ENCODE peak calls at places on chromosomes 11 and 22, in six cellular contexts. One of them, this sample, is unnamed.
A peak's percentile ranks its signal among the peaks of the same experiment; 100 is the strongest.

GRCh38 chr11:109085708-109086373 is 336.1 kb upstream of the C11orf87 start:
- DNase-seq in HCT116: no peak
- DNase-seq in GM12865: no peak
- DNase-seq in stimulated activated CD4-positive, alpha-beta T cell treated with anti-CD3 and anti-CD28 coated beads, TNF-alpha, amount 100 ng/mL, for 4 hours: no peak
- DNase-seq in fibroblast of mammary gland: peak; percentile 82
- DNase-seq in stimulated activated CD8-positive, alpha-beta memory T cell treated with anti-CD3 and anti-CD28 coated beads, Interleukin-2, amount 100 ng/mL, for 1 hour: no peak
- DNase-seq in this sample: no peak

GRCh38 chr11:28343304-28344233 is 235.4 kb downstream of the METTL15 start:
- DNase-seq in fibroblast of mammary gland: peak; percentile 86
- DNase-seq in GM12865: no peak
- DNase-seq in stimulated activated CD4-positive, alpha-beta T cell treated with anti-CD3 and anti-CD28 coated beads, TNF-alpha, amount 100 ng/mL, for 4 hours: no peak
- DNase-seq in stimulated activated CD8-positive, alpha-beta memory T cell treated with anti-CD3 and anti-CD28 coated beads, Interleukin-2, amount 100 ng/mL, for 1 hour: no peak
- DNase-seq in HCT116: peak; percentile 45
- DNase-seq in this sample: no peak

GRCh38 chr11:119323532-119324033 is 6.7 kb upstream of the MCAM start:
- DNase-seq in GM12865: peak; percentile 79
- DNase-seq in HCT116: peak; percentile 51
- DNase-seq in stimulated activated CD8-positive, alpha-beta memory T cell treated with anti-CD3 and anti-CD28 coated beads, Interleukin-2, amount 100 ng/mL, for 1 hour: peak; percentile 58
- DNase-seq in fibroblast of mammary gland: peak; percentile 70
- DNase-seq in stimulated activated CD4-positive, alpha-beta T cell treated with anti-CD3 and anti-CD28 coated beads, TNF-alpha, amount 100 ng/mL, for 4 hours: peak; percentile 65
- DNase-seq in this sample: peak; percentile 73

GRCh38 chr11:330694-331314 is 10.1 kb upstream of the IFITM3 start:
- DNase-seq in HCT116: no peak
- DNase-seq in GM12865: peak; percentile 78
- DNase-seq in stimulated activated CD4-positive, alpha-beta T cell treated with anti-CD3 and anti-CD28 coated beads, TNF-alpha, amount 100 ng/mL, for 4 hours: no peak
- DNase-seq in stimulated activated CD8-positive, alpha-beta memory T cell treated with anti-CD3 and anti-CD28 coated beads, Interleukin-2, amount 100 ng/mL, for 1 hour: no peak
- DNase-seq in fibroblast of mammary gland: no peak
- DNase-seq in this sample: no peak

GRCh38 chr11:77127969-77128691 is at the start of gene MYO7A:
- DNase-seq in fibroblast of mammary gland: no peak
- DNase-seq in stimulated activated CD8-positive, alpha-beta memory T cell treated with anti-CD3 and anti-CD28 coated beads, Interleukin-2, amount 100 ng/mL, for 1 hour: no peak
- DNase-seq in GM12865: no peak
- DNase-seq in HCT116: no peak
- DNase-seq in stimulated activated CD4-positive, alpha-beta T cell treated with anti-CD3 and anti-CD28 coated beads, TNF-alpha, amount 100 ng/mL, for 4 hours: no peak
- DNase-seq in this sample: no peak

GRCh38 chr22:28142361-28142801 is 223.3 kb upstream of the PITPNB start:
- DNase-seq in GM12865: no peak
- DNase-seq in HCT116: no peak
- DNase-seq in stimulated activated CD8-positive, alpha-beta memory T cell treated with anti-CD3 and anti-CD28 coated beads, Interleukin-2, amount 100 ng/mL, for 1 hour: no peak
- DNase-seq in stimulated activated CD4-positive, alpha-beta T cell treated with anti-CD3 and anti-CD28 coated beads, TNF-alpha, amount 100 ng/mL, for 4 hours: no peak
- DNase-seq in fibroblast of mammary gland: peak; percentile 92
- DNase-seq in this sample: no peak

GRCh38 chr11:63944987-63945386 is 6.2 kb downstream of the NAA40 start:
- DNase-seq in stimulated activated CD8-positive, alpha-beta memory T cell treated with anti-CD3 and anti-CD28 coated beads, Interleukin-2, amount 100 ng/mL, for 1 hour: no peak
- DNase-seq in fibroblast of mammary gland: peak; percentile 43
- DNase-seq in stimulated activated CD4-positive, alpha-beta T cell treated with anti-CD3 and anti-CD28 coated beads, TNF-alpha, amount 100 ng/mL, for 4 hours: no peak
- DNase-seq in GM12865: no peak
- DNase-seq in HCT116: no peak
- DNase-seq in this sample: no peak

GRCh38 chr22:29784451-29785361 is 17.5 kb downstream of the UQCR10 start:
- DNase-seq in HCT116: no peak
- DNase-seq in stimulated activated CD4-positive, alpha-beta T cell treated with anti-CD3 and anti-CD28 coated beads, TNF-alpha, amount 100 ng/mL, for 4 hours: no peak
- DNase-seq in GM12865: no peak
- DNase-seq in stimulated activated CD8-positive, alpha-beta memory T cell treated with anti-CD3 and anti-CD28 coated beads, Interleukin-2, amount 100 ng/mL, for 1 hour: no peak
- DNase-seq in fibroblast of mammary gland: no peak
- DNase-seq in this sample: no peak

GRCh38 chr11:34652191-34652958 is 31.5 kb downstream of the EHF start:
- DNase-seq in stimulated activated CD8-positive, alpha-beta memory T cell treated with anti-CD3 and anti-CD28 coated beads, Interleukin-2, amount 100 ng/mL, for 1 hour: no peak
- DNase-seq in fibroblast of mammary gland: no peak
- DNase-seq in HCT116: no peak
- DNase-seq in GM12865: peak; percentile 39
- DNase-seq in stimulated activated CD4-positive, alpha-beta T cell treated with anti-CD3 and anti-CD28 coated beads, TNF-alpha, amount 100 ng/mL, for 4 hours: no peak
- DNase-seq in this sample: no peak

GRCh38 chr22:48570912-48571311 is 1256.8 kb downstream of the BRD1 start:
- DNase-seq in HCT116: no peak
- DNase-seq in stimulated activated CD8-positive, alpha-beta memory T cell treated with anti-CD3 and anti-CD28 coated beads, Interleukin-2, amount 100 ng/mL, for 1 hour: no peak
- DNase-seq in stimulated activated CD4-positive, alpha-beta T cell treated with anti-CD3 and anti-CD28 coated beads, TNF-alpha, amount 100 ng/mL, for 4 hours: no peak
- DNase-seq in fibroblast of mammary gland: no peak
- DNase-seq in GM12865: no peak
- DNase-seq in this sample: no peak

GRCh38 chr11:85845052-85845631 is 10.0 kb upstream of the CCDC83 start:
- DNase-seq in stimulated activated CD4-positive, alpha-beta T cell treated with anti-CD3 and anti-CD28 coated beads, TNF-alpha, amount 100 ng/mL, for 4 hours: no peak
- DNase-seq in stimulated activated CD8-positive, alpha-beta memory T cell treated with anti-CD3 and anti-CD28 coated beads, Interleukin-2, amount 100 ng/mL, for 1 hour: no peak
- DNase-seq in fibroblast of mammary gland: peak; percentile 51
- DNase-seq in GM12865: no peak
- DNase-seq in HCT116: no peak
- DNase-seq in this sample: no peak

GRCh38 chr11:107696140-107696539 is 15.7 kb downstream of the SLN start:
- DNase-seq in fibroblast of mammary gland: peak; percentile 95
- DNase-seq in GM12865: no peak
- DNase-seq in HCT116: peak; percentile 77
- DNase-seq in stimulated activated CD8-positive, alpha-beta memory T cell treated with anti-CD3 and anti-CD28 coated beads, Interleukin-2, amount 100 ng/mL, for 1 hour: no peak
- DNase-seq in stimulated activated CD4-positive, alpha-beta T cell treated with anti-CD3 and anti-CD28 coated beads, TNF-alpha, amount 100 ng/mL, for 4 hours: no peak
- DNase-seq in this sample: no peak

GRCh38 chr11:73158356-73159051 is 16.4 kb upstream of the FCHSD2 start:
- DNase-seq in stimulated activated CD4-positive, alpha-beta T cell treated with anti-CD3 and anti-CD28 coated beads, TNF-alpha, amount 100 ng/mL, for 4 hours: no peak
- DNase-seq in GM12865: no peak
- DNase-seq in stimulated activated CD8-positive, alpha-beta memory T cell treated with anti-CD3 and anti-CD28 coated beads, Interleukin-2, amount 100 ng/mL, for 1 hour: no peak
- DNase-seq in HCT116: no peak
- DNase-seq in fibroblast of mammary gland: no peak
- DNase-seq in this sample: no peak

GRCh38 chr11:96424693-96425092 is 34.9 kb downstream of the JRKL start:
- DNase-seq in fibroblast of mammary gland: peak; percentile 71
- DNase-seq in GM12865: no peak
- DNase-seq in stimulated activated CD8-positive, alpha-beta memory T cell treated with anti-CD3 and anti-CD28 coated beads, Interleukin-2, amount 100 ng/mL, for 1 hour: no peak
- DNase-seq in HCT116: no peak
- DNase-seq in stimulated activated CD4-positive, alpha-beta T cell treated with anti-CD3 and anti-CD28 coated beads, TNF-alpha, amount 100 ng/mL, for 4 hours: no peak
- DNase-seq in this sample: no peak

GRCh38 chr11:114019046-114019445 is 40.5 kb upstream of the ZBTB16 start:
- DNase-seq in HCT116: no peak
- DNase-seq in fibroblast of mammary gland: no peak
- DNase-seq in stimulated activated CD8-positive, alpha-beta memory T cell treated with anti-CD3 and anti-CD28 coated beads, Interleukin-2, amount 100 ng/mL, for 1 hour: no peak
- DNase-seq in GM12865: no peak
- DNase-seq in stimulated activated CD4-positive, alpha-beta T cell treated with anti-CD3 and anti-CD28 coated beads, TNF-alpha, amount 100 ng/mL, for 4 hours: no peak
- DNase-seq in this sample: no peak

GRCh38 chr11:85697747-85698146 is 11.8 kb upstream of the CCDC89 start:
- DNase-seq in fibroblast of mammary gland: no peak
- DNase-seq in stimulated activated CD8-positive, alpha-beta memory T cell treated with anti-CD3 and anti-CD28 coated beads, Interleukin-2, amount 100 ng/mL, for 1 hour: no peak
- DNase-seq in stimulated activated CD4-positive, alpha-beta T cell treated with anti-CD3 and anti-CD28 coated beads, TNF-alpha, amount 100 ng/mL, for 4 hours: no peak
- DNase-seq in GM12865: no peak
- DNase-seq in HCT116: no peak
- DNase-seq in this sample: no peak

GRCh38 chr11:35045219-35045819 is 93.7 kb upstream of the CD44 start:
- DNase-seq in GM12865: peak; percentile 66
- DNase-seq in stimulated activated CD4-positive, alpha-beta T cell treated with anti-CD3 and anti-CD28 coated beads, TNF-alpha, amount 100 ng/mL, for 4 hours: peak; percentile 57
- DNase-seq in fibroblast of mammary gland: no peak
- DNase-seq in HCT116: no peak
- DNase-seq in stimulated activated CD8-positive, alpha-beta memory T cell treated with anti-CD3 and anti-CD28 coated beads, Interleukin-2, amount 100 ng/mL, for 1 hour: peak; percentile 40
- DNase-seq in this sample: peak; percentile 49

GRCh38 chr11:15194671-15195415 is 80.1 kb downstream of the INSC start:
- DNase-seq in stimulated activated CD4-positive, alpha-beta T cell treated with anti-CD3 and anti-CD28 coated beads, TNF-alpha, amount 100 ng/mL, for 4 hours: no peak
- DNase-seq in stimulated activated CD8-positive, alpha-beta memory T cell treated with anti-CD3 and anti-CD28 coated beads, Interleukin-2, amount 100 ng/mL, for 1 hour: no peak
- DNase-seq in HCT116: no peak
- DNase-seq in GM12865: no peak
- DNase-seq in fibroblast of mammary gland: peak; percentile 51
- DNase-seq in this sample: no peak

GRCh38 chr11:105489431-105489830 is 120.4 kb upstream of the GRIA4 start:
- DNase-seq in stimulated activated CD4-positive, alpha-beta T cell treated with anti-CD3 and anti-CD28 coated beads, TNF-alpha, amount 100 ng/mL, for 4 hours: no peak
- DNase-seq in GM12865: no peak
- DNase-seq in stimulated activated CD8-positive, alpha-beta memory T cell treated with anti-CD3 and anti-CD28 coated beads, Interleukin-2, amount 100 ng/mL, for 1 hour: no peak
- DNase-seq in fibroblast of mammary gland: no peak
- DNase-seq in HCT116: no peak
- DNase-seq in this sample: no peak

GRCh38 chr22:34278121-34278520 is 357.8 kb upstream of the LARGE1 start:
- DNase-seq in stimulated activated CD8-positive, alpha-beta memory T cell treated with anti-CD3 and anti-CD28 coated beads, Interleukin-2, amount 100 ng/mL, for 1 hour: no peak
- DNase-seq in fibroblast of mammary gland: no peak
- DNase-seq in HCT116: no peak
- DNase-seq in stimulated activated CD4-positive, alpha-beta T cell treated with anti-CD3 and anti-CD28 coated beads, TNF-alpha, amount 100 ng/mL, for 4 hours: no peak
- DNase-seq in GM12865: no peak
- DNase-seq in this sample: no peak

GRCh38 chr22:46379301-46379930 is 43.9 kb downstream of the TRMU start:
- DNase-seq in HCT116: no peak
- DNase-seq in stimulated activated CD8-positive, alpha-beta memory T cell treated with anti-CD3 and anti-CD28 coated beads, Interleukin-2, amount 100 ng/mL, for 1 hour: no peak
- DNase-seq in stimulated activated CD4-positive, alpha-beta T cell treated with anti-CD3 and anti-CD28 coated beads, TNF-alpha, amount 100 ng/mL, for 4 hours: no peak
- DNase-seq in fibroblast of mammary gland: no peak
- DNase-seq in GM12865: no peak
- DNase-seq in this sample: no peak

GRCh38 chr22:25930710-25931353 is 188.8 kb downstream of the MYO18B start:
- DNase-seq in GM12865: no peak
- DNase-seq in stimulated activated CD4-positive, alpha-beta T cell treated with anti-CD3 and anti-CD28 coated beads, TNF-alpha, amount 100 ng/mL, for 4 hours: no peak
- DNase-seq in fibroblast of mammary gland: no peak
- DNase-seq in HCT116: no peak
- DNase-seq in stimulated activated CD8-positive, alpha-beta memory T cell treated with anti-CD3 and anti-CD28 coated beads, Interleukin-2, amount 100 ng/mL, for 1 hour: no peak
- DNase-seq in this sample: no peak